ENCODE peak calls at places on chromosome 4, in nine cellular contexts. One of them, this sample, is unnamed.

GRCh38 chr4:186481998-186482790 is 73.2 kb downstream of the MTNR1A start:
- DNase-seq in BJ: no peak
- DNase-seq in NCI-H1694 treated with DMSO at 0.1 percent for 48 hours: no peak
- DNase-seq in substantia nigra: no peak
- DNase-seq in thoracic aorta: no peak
- DNase-seq in lower lobe of right lung: no peak
- DNase-seq in activated T-cell treated with anti-CD3 and anti-CD28 coated beads for 24 hours: no peak
- DNase-seq in cerebellum: no peak
- DNase-seq in stimulated activated CD4-positive, alpha-beta T cell treated with anti-CD3 and anti-CD28 coated beads, Interleukin-12 subunit alpha, Interleukin-12 subunit beta, amount 100 ng/mL, for 24 hours: no peak
- DNase-seq in this sample: no peak

GRCh38 chr4:183589710-183590109 is 69.3 kb downstream of the RWDD4 start:
- DNase-seq in BJ: no peak
- DNase-seq in NCI-H1694 treated with DMSO at 0.1 percent for 48 hours: no peak
- DNase-seq in substantia nigra: no peak
- DNase-seq in thoracic aorta: no peak
- DNase-seq in lower lobe of right lung: no peak
- DNase-seq in activated T-cell treated with anti-CD3 and anti-CD28 coated beads for 24 hours: no peak
- DNase-seq in cerebellum: no peak
- DNase-seq in stimulated activated CD4-positive, alpha-beta T cell treated with anti-CD3 and anti-CD28 coated beads, Interleukin-12 subunit alpha, Interleukin-12 subunit beta, amount 100 ng/mL, for 24 hours: no peak
- DNase-seq in this sample: no peak

GRCh38 chr4:110636677-110637407 is 14.0 kb upstream of the PITX2 start:
- DNase-seq in BJ: no peak
- DNase-seq in NCI-H1694 treated with DMSO at 0.1 percent for 48 hours: no peak
- DNase-seq in substantia nigra: no peak
- DNase-seq in thoracic aorta: no peak
- DNase-seq in lower lobe of right lung: no peak
- DNase-seq in activated T-cell treated with anti-CD3 and anti-CD28 coated beads for 24 hours: no peak
- DNase-seq in cerebellum: no peak
- DNase-seq in stimulated activated CD4-positive, alpha-beta T cell treated with anti-CD3 and anti-CD28 coated beads, Interleukin-12 subunit alpha, Interleukin-12 subunit beta, amount 100 ng/mL, for 24 hours: no peak
- DNase-seq in this sample: peak; percentile 3

GRCh38 chr4:24920008-24920407 is 7.2 kb upstream of the CCDC149 start:
- DNase-seq in BJ: no peak
- DNase-seq in NCI-H1694 treated with DMSO at 0.1 percent for 48 hours: no peak
- DNase-seq in substantia nigra: no peak
- DNase-seq in thoracic aorta: no peak
- DNase-seq in lower lobe of right lung: no peak
- DNase-seq in activated T-cell treated with anti-CD3 and anti-CD28 coated beads for 24 hours: no peak
- DNase-seq in cerebellum: no peak
- DNase-seq in stimulated activated CD4-positive, alpha-beta T cell treated with anti-CD3 and anti-CD28 coated beads, Interleukin-12 subunit alpha, Interleukin-12 subunit beta, amount 100 ng/mL, for 24 hours: no peak
- DNase-seq in this sample: no peak

GRCh38 chr4:51963871-51964513 is 56.2 kb downstream of the LRRC66 start:
- DNase-seq in BJ: no peak
- DNase-seq in NCI-H1694 treated with DMSO at 0.1 percent for 48 hours: no peak
- DNase-seq in substantia nigra: no peak
- DNase-seq in thoracic aorta: no peak
- DNase-seq in lower lobe of right lung: no peak
- DNase-seq in activated T-cell treated with anti-CD3 and anti-CD28 coated beads for 24 hours: no peak
- DNase-seq in cerebellum: no peak
- DNase-seq in stimulated activated CD4-positive, alpha-beta T cell treated with anti-CD3 and anti-CD28 coated beads, Interleukin-12 subunit alpha, Interleukin-12 subunit beta, amount 100 ng/mL, for 24 hours: no peak
- DNase-seq in this sample: no peak

GRCh38 chr4:125229596-125230058 is 85.1 kb upstream of the FAT4 start:
- DNase-seq in BJ: no peak
- DNase-seq in NCI-H1694 treated with DMSO at 0.1 percent for 48 hours: no peak
- DNase-seq in substantia nigra: no peak
- DNase-seq in thoracic aorta: no peak
- DNase-seq in lower lobe of right lung: no peak
- DNase-seq in activated T-cell treated with anti-CD3 and anti-CD28 coated beads for 24 hours: no peak
- DNase-seq in cerebellum: no peak
- DNase-seq in stimulated activated CD4-positive, alpha-beta T cell treated with anti-CD3 and anti-CD28 coated beads, Interleukin-12 subunit alpha, Interleukin-12 subunit beta, amount 100 ng/mL, for 24 hours: no peak
- DNase-seq in this sample: no peak

GRCh38 chr4:41509411-41510008 is 28.4 kb upstream of the LIMCH1 start:
- DNase-seq in BJ: no peak
- DNase-seq in NCI-H1694 treated with DMSO at 0.1 percent for 48 hours: peak; percentile 21
- DNase-seq in substantia nigra: no peak
- DNase-seq in thoracic aorta: no peak
- DNase-seq in lower lobe of right lung: no peak
- DNase-seq in activated T-cell treated with anti-CD3 and anti-CD28 coated beads for 24 hours: no peak
- DNase-seq in cerebellum: peak; percentile 30
- DNase-seq in stimulated activated CD4-positive, alpha-beta T cell treated with anti-CD3 and anti-CD28 coated beads, Interleukin-12 subunit alpha, Interleukin-12 subunit beta, amount 100 ng/mL, for 24 hours: no peak
- DNase-seq in this sample: no peak

GRCh38 chr4:57553695-57554094 is 443.5 kb upstream of the IGFBP7 start:
- DNase-seq in BJ: no peak
- DNase-seq in NCI-H1694 treated with DMSO at 0.1 percent for 48 hours: no peak
- DNase-seq in substantia nigra: no peak
- DNase-seq in thoracic aorta: no peak
- DNase-seq in lower lobe of right lung: no peak
- DNase-seq in activated T-cell treated with anti-CD3 and anti-CD28 coated beads for 24 hours: no peak
- DNase-seq in cerebellum: no peak
- DNase-seq in stimulated activated CD4-positive, alpha-beta T cell treated with anti-CD3 and anti-CD28 coated beads, Interleukin-12 subunit alpha, Interleukin-12 subunit beta, amount 100 ng/mL, for 24 hours: no peak
- DNase-seq in this sample: no peak

GRCh38 chr4:186592450-186592849 is 37.1 kb upstream of the MTNR1A start:
- DNase-seq in BJ: no peak
- DNase-seq in NCI-H1694 treated with DMSO at 0.1 percent for 48 hours: no peak
- DNase-seq in substantia nigra: no peak
- DNase-seq in thoracic aorta: no peak
- DNase-seq in lower lobe of right lung: no peak
- DNase-seq in activated T-cell treated with anti-CD3 and anti-CD28 coated beads for 24 hours: no peak
- DNase-seq in cerebellum: no peak
- DNase-seq in stimulated activated CD4-positive, alpha-beta T cell treated with anti-CD3 and anti-CD28 coated beads, Interleukin-12 subunit alpha, Interleukin-12 subunit beta, amount 100 ng/mL, for 24 hours: no peak
- DNase-seq in this sample: no peak

GRCh38 chr4:1413687-1414479 is 7.6 kb upstream of the NKX1-1 start:
- DNase-seq in BJ: no peak
- DNase-seq in NCI-H1694 treated with DMSO at 0.1 percent for 48 hours: no peak
- DNase-seq in substantia nigra: no peak
- DNase-seq in thoracic aorta: no peak
- DNase-seq in lower lobe of right lung: peak; percentile 26
- DNase-seq in activated T-cell treated with anti-CD3 and anti-CD28 coated beads for 24 hours: no peak
- DNase-seq in cerebellum: no peak
- DNase-seq in stimulated activated CD4-positive, alpha-beta T cell treated with anti-CD3 and anti-CD28 coated beads, Interleukin-12 subunit alpha, Interleukin-12 subunit beta, amount 100 ng/mL, for 24 hours: no peak
- DNase-seq in this sample: no peak

GRCh38 chr4:148333265-148333664 is 108.9 kb downstream of the NR3C2 start:
- DNase-seq in BJ: no peak
- DNase-seq in NCI-H1694 treated with DMSO at 0.1 percent for 48 hours: no peak
- DNase-seq in substantia nigra: no peak
- DNase-seq in thoracic aorta: no peak
- DNase-seq in lower lobe of right lung: no peak
- DNase-seq in activated T-cell treated with anti-CD3 and anti-CD28 coated beads for 24 hours: no peak
- DNase-seq in cerebellum: no peak
- DNase-seq in stimulated activated CD4-positive, alpha-beta T cell treated with anti-CD3 and anti-CD28 coated beads, Interleukin-12 subunit alpha, Interleukin-12 subunit beta, amount 100 ng/mL, for 24 hours: no peak
- DNase-seq in this sample: no peak

GRCh38 chr4:73161527-73162185 is 92.1 kb upstream of the COX18 start:
- DNase-seq in BJ: no peak
- DNase-seq in NCI-H1694 treated with DMSO at 0.1 percent for 48 hours: no peak
- DNase-seq in substantia nigra: no peak
- DNase-seq in thoracic aorta: no peak
- DNase-seq in lower lobe of right lung: no peak
- DNase-seq in activated T-cell treated with anti-CD3 and anti-CD28 coated beads for 24 hours: no peak
- DNase-seq in cerebellum: no peak
- DNase-seq in stimulated activated CD4-positive, alpha-beta T cell treated with anti-CD3 and anti-CD28 coated beads, Interleukin-12 subunit alpha, Interleukin-12 subunit beta, amount 100 ng/mL, for 24 hours: no peak
- DNase-seq in this sample: no peak

GRCh38 chr4:158121203-158121586 is 51.6 kb downstream of the GASK1B start:
- DNase-seq in BJ: peak; percentile 92
- DNase-seq in NCI-H1694 treated with DMSO at 0.1 percent for 48 hours: no peak
- DNase-seq in substantia nigra: no peak
- DNase-seq in thoracic aorta: peak; percentile 34
- DNase-seq in lower lobe of right lung: no peak
- DNase-seq in activated T-cell treated with anti-CD3 and anti-CD28 coated beads for 24 hours: no peak
- DNase-seq in cerebellum: no peak
- DNase-seq in stimulated activated CD4-positive, alpha-beta T cell treated with anti-CD3 and anti-CD28 coated beads, Interleukin-12 subunit alpha, Interleukin-12 subunit beta, amount 100 ng/mL, for 24 hours: no peak
- DNase-seq in this sample: no peak

GRCh38 chr4:51840791-51841190 is 2.2 kb upstream of the DCUN1D4 start:
- DNase-seq in BJ: no peak
- DNase-seq in NCI-H1694 treated with DMSO at 0.1 percent for 48 hours: no peak
- DNase-seq in substantia nigra: no peak
- DNase-seq in thoracic aorta: no peak
- DNase-seq in lower lobe of right lung: no peak
- DNase-seq in activated T-cell treated with anti-CD3 and anti-CD28 coated beads for 24 hours: no peak
- DNase-seq in cerebellum: no peak
- DNase-seq in stimulated activated CD4-positive, alpha-beta T cell treated with anti-CD3 and anti-CD28 coated beads, Interleukin-12 subunit alpha, Interleukin-12 subunit beta, amount 100 ng/mL, for 24 hours: no peak
- DNase-seq in this sample: no peak

GRCh38 chr4:124713213-124713592 is 671 bp upstream of the ANKRD50 start:
- DNase-seq in BJ: peak; percentile 24
- DNase-seq in NCI-H1694 treated with DMSO at 0.1 percent for 48 hours: peak; percentile 25
- DNase-seq in substantia nigra: peak; percentile 65
- DNase-seq in thoracic aorta: peak; percentile 11
- DNase-seq in lower lobe of right lung: peak; percentile 77
- DNase-seq in activated T-cell treated with anti-CD3 and anti-CD28 coated beads for 24 hours: peak; percentile 0
- DNase-seq in cerebellum: peak; percentile 35
- DNase-seq in stimulated activated CD4-positive, alpha-beta T cell treated with anti-CD3 and anti-CD28 coated beads, Interleukin-12 subunit alpha, Interleukin-12 subunit beta, amount 100 ng/mL, for 24 hours: no peak
- DNase-seq in this sample: no peak

GRCh38 chr4:20984011-20984836 is 284.0 kb downstream of the PACRGL start:
- DNase-seq in BJ: no peak
- DNase-seq in NCI-H1694 treated with DMSO at 0.1 percent for 48 hours: no peak
- DNase-seq in substantia nigra: no peak
- DNase-seq in thoracic aorta: no peak
- DNase-seq in lower lobe of right lung: no peak
- DNase-seq in activated T-cell treated with anti-CD3 and anti-CD28 coated beads for 24 hours: no peak
- DNase-seq in cerebellum: peak; percentile 18
- DNase-seq in stimulated activated CD4-positive, alpha-beta T cell treated with anti-CD3 and anti-CD28 coated beads, Interleukin-12 subunit alpha, Interleukin-12 subunit beta, amount 100 ng/mL, for 24 hours: no peak
- DNase-seq in this sample: no peak

GRCh38 chr4:184408021-184408710 is 66.2 kb downstream of the IRF2 start:
- DNase-seq in BJ: peak; percentile 26
- DNase-seq in NCI-H1694 treated with DMSO at 0.1 percent for 48 hours: no peak
- DNase-seq in substantia nigra: no peak
- DNase-seq in thoracic aorta: no peak
- DNase-seq in lower lobe of right lung: no peak
- DNase-seq in activated T-cell treated with anti-CD3 and anti-CD28 coated beads for 24 hours: no peak
- DNase-seq in cerebellum: no peak
- DNase-seq in stimulated activated CD4-positive, alpha-beta T cell treated with anti-CD3 and anti-CD28 coated beads, Interleukin-12 subunit alpha, Interleukin-12 subunit beta, amount 100 ng/mL, for 24 hours: no peak
- DNase-seq in this sample: no peak

GRCh38 chr4:140130677-140131076 is 23.3 kb downstream of the MAML3 start:
- DNase-seq in BJ: no peak
- DNase-seq in NCI-H1694 treated with DMSO at 0.1 percent for 48 hours: no peak
- DNase-seq in substantia nigra: no peak
- DNase-seq in thoracic aorta: no peak
- DNase-seq in lower lobe of right lung: no peak
- DNase-seq in activated T-cell treated with anti-CD3 and anti-CD28 coated beads for 24 hours: no peak
- DNase-seq in cerebellum: no peak
- DNase-seq in stimulated activated CD4-positive, alpha-beta T cell treated with anti-CD3 and anti-CD28 coated beads, Interleukin-12 subunit alpha, Interleukin-12 subunit beta, amount 100 ng/mL, for 24 hours: no peak
- DNase-seq in this sample: no peak

GRCh38 chr4:24583451-24584174 is 741 bp downstream of the DHX15 start:
- DNase-seq in BJ: no peak
- DNase-seq in NCI-H1694 treated with DMSO at 0.1 percent for 48 hours: peak; percentile 31
- DNase-seq in substantia nigra: no peak
- DNase-seq in thoracic aorta: peak; percentile 32
- DNase-seq in lower lobe of right lung: peak; percentile 62
- DNase-seq in activated T-cell treated with anti-CD3 and anti-CD28 coated beads for 24 hours: peak; percentile 27
- DNase-seq in cerebellum: peak; percentile 32
- DNase-seq in stimulated activated CD4-positive, alpha-beta T cell treated with anti-CD3 and anti-CD28 coated beads, Interleukin-12 subunit alpha, Interleukin-12 subunit beta, amount 100 ng/mL, for 24 hours: peak; percentile 7
- DNase-seq in this sample: peak; percentile 17

GRCh38 chr4:113502476-113502875 is 259.1 kb downstream of the CAMK2D start:
- DNase-seq in BJ: no peak
- DNase-seq in NCI-H1694 treated with DMSO at 0.1 percent for 48 hours: no peak
- DNase-seq in substantia nigra: no peak
- DNase-seq in thoracic aorta: no peak
- DNase-seq in lower lobe of right lung: no peak
- DNase-seq in activated T-cell treated with anti-CD3 and anti-CD28 coated beads for 24 hours: no peak
- DNase-seq in cerebellum: no peak
- DNase-seq in stimulated activated CD4-positive, alpha-beta T cell treated with anti-CD3 and anti-CD28 coated beads, Interleukin-12 subunit alpha, Interleukin-12 subunit beta, amount 100 ng/mL, for 24 hours: no peak
- DNase-seq in this sample: no peak

GRCh38 chr4:73944061-73944875 is 37.6 kb downstream of the PF4 start:
- DNase-seq in BJ: no peak
- DNase-seq in NCI-H1694 treated with DMSO at 0.1 percent for 48 hours: no peak
- DNase-seq in substantia nigra: no peak
- DNase-seq in thoracic aorta: no peak
- DNase-seq in lower lobe of right lung: peak; percentile 54
- DNase-seq in activated T-cell treated with anti-CD3 and anti-CD28 coated beads for 24 hours: no peak
- DNase-seq in cerebellum: no peak
- DNase-seq in stimulated activated CD4-positive, alpha-beta T cell treated with anti-CD3 and anti-CD28 coated beads, Interleukin-12 subunit alpha, Interleukin-12 subunit beta, amount 100 ng/mL, for 24 hours: no peak
- DNase-seq in this sample: no peak

GRCh38 chr4:20464381-20464780 is 212.7 kb downstream of the SLIT2 start:
- DNase-seq in BJ: no peak
- DNase-seq in NCI-H1694 treated with DMSO at 0.1 percent for 48 hours: no peak
- DNase-seq in substantia nigra: no peak
- DNase-seq in thoracic aorta: no peak
- DNase-seq in lower lobe of right lung: no peak
- DNase-seq in activated T-cell treated with anti-CD3 and anti-CD28 coated beads for 24 hours: no peak
- DNase-seq in cerebellum: no peak
- DNase-seq in stimulated activated CD4-positive, alpha-beta T cell treated with anti-CD3 and anti-CD28 coated beads, Interleukin-12 subunit alpha, Interleukin-12 subunit beta, amount 100 ng/mL, for 24 hours: no peak
- DNase-seq in this sample: no peak